ENCODE peak calls at places on chromosomes 3 and 15, in nine cellular contexts. One of them, this sample, is unnamed.

GRCh38 chr15:99443056-99443756 is 122.6 kb upstream of the MEF2A start:
- DNase-seq in esophagus squamous epithelium: no peak
- DNase-seq in AG10803: no peak
- DNase-seq in cardiac muscle cell: no peak
- DNase-seq in dorsolateral prefrontal cortex: peak
- DNase-seq in HL-60: no peak
- DNase-seq in cardiac fibroblast: no peak
- DNase-seq in foreskin fibroblast: no peak
- DNase-seq in heart left ventricle: no peak
- DNase-seq in this sample: peak

GRCh38 chr3:192543163-192543562 is 184.2 kb downstream of the FGF12 start:
- DNase-seq in foreskin fibroblast: no peak
- DNase-seq in AG10803: no peak
- DNase-seq in cardiac fibroblast: no peak
- DNase-seq in cardiac muscle cell: no peak
- DNase-seq in HL-60: no peak
- DNase-seq in dorsolateral prefrontal cortex: no peak
- DNase-seq in heart left ventricle: no peak
- DNase-seq in esophagus squamous epithelium: no peak
- DNase-seq in this sample: no peak

GRCh38 chr3:2452249-2452648 is 353.6 kb downstream of the CNTN4 start:
- DNase-seq in esophagus squamous epithelium: no peak
- DNase-seq in HL-60: no peak
- DNase-seq in dorsolateral prefrontal cortex: no peak
- DNase-seq in cardiac fibroblast: no peak
- DNase-seq in AG10803: no peak
- DNase-seq in heart left ventricle: no peak
- DNase-seq in foreskin fibroblast: no peak
- DNase-seq in cardiac muscle cell: no peak
- DNase-seq in this sample: no peak

GRCh38 chr3:36477655-36478054 is 97.4 kb downstream of the STAC start:
- DNase-seq in cardiac muscle cell: peak
- DNase-seq in cardiac fibroblast: no peak
- DNase-seq in dorsolateral prefrontal cortex: no peak
- DNase-seq in HL-60: no peak
- DNase-seq in esophagus squamous epithelium: no peak
- DNase-seq in heart left ventricle: no peak
- DNase-seq in AG10803: peak
- DNase-seq in foreskin fibroblast: peak
- DNase-seq in this sample: no peak

GRCh38 chr15:40273428-40273827 is 9.4 kb downstream of the ANKRD63 start:
- DNase-seq in cardiac fibroblast: no peak
- DNase-seq in dorsolateral prefrontal cortex: no peak
- DNase-seq in cardiac muscle cell: no peak
- DNase-seq in esophagus squamous epithelium: no peak
- DNase-seq in foreskin fibroblast: no peak
- DNase-seq in heart left ventricle: no peak
- DNase-seq in HL-60: no peak
- DNase-seq in AG10803: no peak
- DNase-seq in this sample: no peak

GRCh38 chr15:71448688-71449114 is 333.4 kb downstream of the THSD4 start:
- DNase-seq in cardiac fibroblast: peak
- DNase-seq in heart left ventricle: no peak
- DNase-seq in foreskin fibroblast: peak
- DNase-seq in AG10803: peak
- DNase-seq in HL-60: peak
- DNase-seq in cardiac muscle cell: peak
- DNase-seq in esophagus squamous epithelium: no peak
- DNase-seq in dorsolateral prefrontal cortex: no peak
- DNase-seq in this sample: no peak

GRCh38 chr3:129409541-129409940 is 18.9 kb downstream of the EFCAB12 start:
- DNase-seq in HL-60: peak
- DNase-seq in esophagus squamous epithelium: no peak
- DNase-seq in foreskin fibroblast: no peak
- DNase-seq in heart left ventricle: no peak
- DNase-seq in dorsolateral prefrontal cortex: no peak
- DNase-seq in cardiac muscle cell: peak
- DNase-seq in AG10803: peak
- DNase-seq in cardiac fibroblast: peak
- DNase-seq in this sample: no peak

GRCh38 chr15:78265752-78266224 is 1.4 kb downstream of the DNAJA4 start:
- DNase-seq in AG10803: peak
- DNase-seq in cardiac fibroblast: peak
- DNase-seq in heart left ventricle: no peak
- DNase-seq in HL-60: no peak
- DNase-seq in cardiac muscle cell: peak
- DNase-seq in foreskin fibroblast: no peak
- DNase-seq in esophagus squamous epithelium: no peak
- DNase-seq in dorsolateral prefrontal cortex: no peak
- DNase-seq in this sample: no peak

GRCh38 chr3:107431298-107432012 is 54.2 kb downstream of the CCDC54 start:
- DNase-seq in heart left ventricle: peak
- DNase-seq in cardiac muscle cell: peak
- DNase-seq in HL-60: peak
- DNase-seq in dorsolateral prefrontal cortex: peak
- DNase-seq in cardiac fibroblast: peak
- DNase-seq in AG10803: peak
- DNase-seq in esophagus squamous epithelium: peak
- DNase-seq in foreskin fibroblast: peak
- DNase-seq in this sample: peak

GRCh38 chr3:166052440-166052839 is 215.2 kb upstream of the BCHE start:
- DNase-seq in foreskin fibroblast: no peak
- DNase-seq in dorsolateral prefrontal cortex: no peak
- DNase-seq in HL-60: no peak
- DNase-seq in esophagus squamous epithelium: no peak
- DNase-seq in cardiac fibroblast: no peak
- DNase-seq in AG10803: no peak
- DNase-seq in heart left ventricle: no peak
- DNase-seq in cardiac muscle cell: no peak
- DNase-seq in this sample: no peak

GRCh38 chr15:42749266-42749665 is 12.3 kb upstream of the CDAN1 start:
- DNase-seq in AG10803: no peak
- DNase-seq in dorsolateral prefrontal cortex: no peak
- DNase-seq in esophagus squamous epithelium: no peak
- DNase-seq in cardiac fibroblast: no peak
- DNase-seq in HL-60: no peak
- DNase-seq in heart left ventricle: no peak
- DNase-seq in foreskin fibroblast: no peak
- DNase-seq in cardiac muscle cell: no peak
- DNase-seq in this sample: no peak

GRCh38 chr15:42750306-42750705 is 13.4 kb upstream of the CDAN1 start:
- DNase-seq in cardiac muscle cell: no peak
- DNase-seq in esophagus squamous epithelium: no peak
- DNase-seq in foreskin fibroblast: no peak
- DNase-seq in heart left ventricle: no peak
- DNase-seq in dorsolateral prefrontal cortex: no peak
- DNase-seq in AG10803: no peak
- DNase-seq in cardiac fibroblast: no peak
- DNase-seq in HL-60: no peak
- DNase-seq in this sample: no peak
- TF ChIP-seq CTCF in cardiac muscle cell: no peak
- TF ChIP-seq CTCF in esophagus squamous epithelium: no peak
- TF ChIP-seq CTCF in foreskin fibroblast: no peak
- TF ChIP-seq CTCF in heart left ventricle: no peak
- TF ChIP-seq CTCF in dorsolateral prefrontal cortex: no peak
- TF ChIP-seq CTCF in AG10803: no peak
- TF ChIP-seq CTCF in cardiac fibroblast: no peak
- TF ChIP-seq CTCF in HL-60: no peak
- TF ChIP-seq CTCF in this sample: no peak

GRCh38 chr3:183504597-183504996 is 50.9 kb downstream of the KLHL6 start:
- DNase-seq in AG10803: no peak
- DNase-seq in heart left ventricle: no peak
- DNase-seq in esophagus squamous epithelium: no peak
- DNase-seq in dorsolateral prefrontal cortex: no peak
- DNase-seq in cardiac fibroblast: no peak
- DNase-seq in foreskin fibroblast: no peak
- DNase-seq in cardiac muscle cell: no peak
- DNase-seq in HL-60: no peak
- DNase-seq in this sample: no peak

GRCh38 chr3:183502782-183503181 is 52.7 kb downstream of the KLHL6 start:
- DNase-seq in HL-60: no peak
- DNase-seq in heart left ventricle: no peak
- DNase-seq in AG10803: peak
- DNase-seq in cardiac muscle cell: peak
- DNase-seq in cardiac fibroblast: peak
- DNase-seq in foreskin fibroblast: no peak
- DNase-seq in dorsolateral prefrontal cortex: peak
- DNase-seq in esophagus squamous epithelium: no peak
- DNase-seq in this sample: no peak

GRCh38 chr3:183500981-183501704 is 54.4 kb downstream of the KLHL6 start:
- DNase-seq in esophagus squamous epithelium: no peak
- DNase-seq in AG10803: no peak
- DNase-seq in heart left ventricle: no peak
- DNase-seq in cardiac fibroblast: no peak
- DNase-seq in cardiac muscle cell: no peak
- DNase-seq in HL-60: no peak
- DNase-seq in foreskin fibroblast: no peak
- DNase-seq in dorsolateral prefrontal cortex: no peak
- DNase-seq in this sample: no peak

GRCh38 chr3:183502237-183502636 is 53.3 kb downstream of the KLHL6 start:
- DNase-seq in dorsolateral prefrontal cortex: no peak
- DNase-seq in cardiac fibroblast: no peak
- DNase-seq in esophagus squamous epithelium: no peak
- DNase-seq in AG10803: no peak
- DNase-seq in HL-60: no peak
- DNase-seq in foreskin fibroblast: no peak
- DNase-seq in heart left ventricle: no peak
- DNase-seq in cardiac muscle cell: no peak
- DNase-seq in this sample: no peak

DNA sequence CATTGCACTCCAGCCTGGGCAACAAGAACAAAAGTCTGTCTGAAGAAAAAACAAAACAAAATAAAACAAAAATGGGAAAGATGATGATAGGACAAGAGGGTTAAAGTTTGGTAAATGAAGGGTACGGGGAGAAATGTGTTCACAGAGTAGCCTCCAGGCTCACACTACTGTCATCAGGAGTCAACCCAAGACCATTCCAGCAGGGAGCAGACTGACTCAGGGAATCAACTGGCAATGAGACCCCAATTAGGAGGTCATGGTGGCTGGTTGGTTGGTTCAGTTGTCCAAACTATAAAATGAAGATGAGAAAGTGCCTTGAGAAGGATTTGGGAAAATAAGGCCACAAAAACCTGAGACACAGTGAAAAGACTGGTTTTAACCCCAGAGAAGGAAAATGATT is 51.8 kb downstream of the KLHL6 start:
- DNase-seq in heart left ventricle: no peak
- DNase-seq in HL-60: no peak
- DNase-seq in esophagus squamous epithelium: no peak
- DNase-seq in dorsolateral prefrontal cortex: no peak
- DNase-seq in cardiac fibroblast: no peak
- DNase-seq in AG10803: no peak
- DNase-seq in foreskin fibroblast: no peak
- DNase-seq in cardiac muscle cell: no peak
- DNase-seq in this sample: no peak
- TF ChIP-seq CTCF in heart left ventricle: no peak
- TF ChIP-seq CTCF in HL-60: no peak
- TF ChIP-seq CTCF in esophagus squamous epithelium: no peak
- TF ChIP-seq CTCF in dorsolateral prefrontal cortex: peak
- TF ChIP-seq CTCF in cardiac fibroblast: no peak
- TF ChIP-seq CTCF in AG10803: no peak
- TF ChIP-seq CTCF in foreskin fibroblast: no peak
- TF ChIP-seq CTCF in cardiac muscle cell: no peak
- TF ChIP-seq CTCF in this sample: no peak

DNA sequence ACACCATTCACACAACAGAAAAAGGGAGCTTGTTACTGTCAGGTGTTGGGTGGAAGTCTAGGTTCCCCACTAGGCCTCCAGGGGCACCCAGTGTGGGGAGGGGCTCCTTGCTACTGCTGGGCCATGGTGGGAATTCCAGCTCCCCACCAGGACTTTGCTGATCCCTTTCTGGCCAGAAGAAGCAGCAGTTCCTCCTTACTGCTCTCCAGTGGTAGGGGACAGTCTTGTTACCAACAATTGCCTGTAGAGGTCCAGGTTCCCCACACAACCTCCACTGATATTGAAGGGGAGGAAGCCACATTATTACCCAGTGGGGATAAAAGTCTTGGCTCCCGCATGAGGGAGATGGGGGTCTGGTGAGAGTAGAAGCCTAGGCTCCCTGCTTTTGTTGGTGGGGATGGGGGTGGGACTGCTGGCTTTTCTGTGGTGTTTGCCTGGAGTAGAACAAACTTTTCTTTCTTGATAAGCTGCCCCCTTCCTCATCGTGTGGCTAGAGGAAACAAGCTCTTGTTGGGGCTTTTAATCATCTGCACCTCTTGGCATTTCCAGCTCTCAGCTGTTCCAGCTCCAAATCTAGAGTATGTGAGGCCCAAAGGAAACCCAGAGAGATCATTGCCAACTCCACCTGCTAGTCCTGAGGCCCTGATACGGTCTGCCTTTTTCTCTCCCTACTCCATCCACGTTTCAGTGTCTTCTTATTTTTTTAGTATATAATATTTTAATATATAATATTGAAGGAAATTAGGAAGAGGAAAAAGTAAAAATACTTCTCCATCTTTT is 824.2 kb downstream of the AGBL1 start:
- DNase-seq in cardiac fibroblast: no peak
- DNase-seq in foreskin fibroblast: no peak
- DNase-seq in HL-60: no peak
- DNase-seq in esophagus squamous epithelium: no peak
- DNase-seq in cardiac muscle cell: no peak
- DNase-seq in heart left ventricle: no peak
- DNase-seq in AG10803: no peak
- DNase-seq in dorsolateral prefrontal cortex: no peak
- DNase-seq in this sample: no peak
- TF ChIP-seq CTCF in cardiac fibroblast: no peak
- TF ChIP-seq CTCF in foreskin fibroblast: no peak
- TF ChIP-seq CTCF in HL-60: no peak
- TF ChIP-seq CTCF in esophagus squamous epithelium: no peak
- TF ChIP-seq CTCF in cardiac muscle cell: no peak
- TF ChIP-seq CTCF in heart left ventricle: no peak
- TF ChIP-seq CTCF in AG10803: no peak
- TF ChIP-seq CTCF in dorsolateral prefrontal cortex: no peak
- TF ChIP-seq CTCF in this sample: no peak

DNA sequence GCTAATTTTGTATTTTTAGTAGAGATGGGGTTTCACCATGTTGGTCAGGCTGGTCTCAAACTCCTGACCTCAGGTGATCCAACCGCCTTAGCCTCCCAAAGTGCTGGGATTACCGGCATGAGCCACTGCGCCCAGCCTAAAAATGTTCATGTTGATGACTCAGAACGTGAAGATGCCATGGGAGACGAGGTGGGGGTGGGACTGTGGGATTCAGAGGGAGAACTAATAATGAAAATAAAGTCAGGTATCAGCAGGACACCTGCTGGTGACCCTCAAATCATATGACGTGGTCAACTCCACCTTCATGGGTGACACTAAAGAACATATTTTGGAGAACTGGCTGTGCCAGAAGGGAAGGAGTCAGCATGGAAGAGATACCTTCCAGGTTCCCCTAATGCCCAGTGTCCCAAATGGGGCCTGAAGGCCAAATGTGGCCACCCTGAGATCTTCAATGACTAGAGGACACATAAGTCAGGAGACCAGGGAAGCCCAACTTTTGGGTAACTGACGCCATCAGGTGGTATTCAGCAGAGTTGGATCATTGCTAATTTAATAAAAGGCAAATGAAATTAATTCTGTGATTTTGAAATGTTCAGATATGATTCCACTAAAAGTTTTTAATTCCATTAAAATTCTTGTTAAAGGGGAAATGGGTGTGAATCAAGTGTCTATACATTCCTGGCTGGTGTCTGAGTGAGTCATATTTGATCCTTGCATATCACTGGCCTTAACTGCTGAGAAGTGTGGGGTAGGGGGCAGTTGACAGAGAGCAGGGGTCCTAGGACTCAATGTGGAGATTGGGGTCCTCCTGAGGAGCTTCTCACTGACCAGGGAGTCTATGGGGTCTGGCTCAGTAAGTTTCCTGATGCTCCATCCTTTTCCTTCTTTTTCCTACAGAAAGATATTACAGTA is 88.6 kb upstream of the GSK3B start:
- DNase-seq in cardiac muscle cell: peak
- DNase-seq in cardiac fibroblast: peak
- DNase-seq in foreskin fibroblast: peak
- DNase-seq in dorsolateral prefrontal cortex: no peak
- DNase-seq in heart left ventricle: no peak
- DNase-seq in esophagus squamous epithelium: no peak
- DNase-seq in HL-60: peak
- DNase-seq in AG10803: peak
- DNase-seq in this sample: no peak
- TF ChIP-seq CTCF in cardiac muscle cell: peak
- TF ChIP-seq CTCF in cardiac fibroblast: peak
- TF ChIP-seq CTCF in foreskin fibroblast: peak
- TF ChIP-seq CTCF in dorsolateral prefrontal cortex: no peak
- TF ChIP-seq CTCF in heart left ventricle: peak
- TF ChIP-seq CTCF in esophagus squamous epithelium: peak
- TF ChIP-seq CTCF in HL-60: no peak
- TF ChIP-seq CTCF in AG10803: peak
- TF ChIP-seq CTCF in this sample: no peak

This sample was measured in mesothelial cell of epicardium.